ENCODE peak calls at places on chromosomes 5 and 9, in eight cellular contexts. G, U, X, K, Z, W, T and S are unnamed samples.

GRCh38 chr9:88773119-88773518 is 218.1 kb upstream of the S1PR3 start:
- DNase-seq in G (no peak), U (no peak), X (no peak), K (no peak), Z (no peak), W (no peak), T (no peak), S (no peak)

GRCh38 chr5:138664276-138664943 is 88.8 kb upstream of the CTNNA1 start:
- DNase-seq in G (no peak), U (peak; percentile 48), X (no peak), K (peak; percentile 28), Z (peak; percentile 69), W (no peak), T (no peak), S (no peak)

GRCh38 chr5:56440871-56441740 is 208.0 kb upstream of the ANKRD55 start:
- DNase-seq in G (no peak), U (peak; percentile 97), X (no peak), K (peak; percentile 29), Z (peak; percentile 76), W (no peak), T (no peak), S (no peak)

GRCh38 chr9:85522459-85523092 is 219.2 kb downstream of the AGTPBP1 start:
- DNase-seq in G (no peak), U (peak; percentile 67), X (peak; percentile 7), K (no peak), Z (peak; percentile 61), W (no peak), T (no peak), S (peak; percentile 56)

GRCh38 chr5:123670981-123671557 is 159.1 kb downstream of the CSNK1G3 start:
- DNase-seq in G (no peak), U (peak; percentile 65), X (peak; percentile 15), K (peak; percentile 31), Z (peak; percentile 51), W (peak; percentile 52), T (peak; percentile 64), S (peak; percentile 32)

GRCh38 chr5:146034127-146034526 is 71.2 kb downstream of the PLAC8L1 start:
- DNase-seq in G (no peak), U (no peak), X (no peak), K (no peak), Z (no peak), W (no peak), T (no peak), S (no peak)

GRCh38 chr5:101995585-101995984 is 300.5 kb downstream of the SLCO4C1 start:
- DNase-seq in G (no peak), U (no peak), X (no peak), K (peak; percentile 9), Z (no peak), W (no peak), T (peak; percentile 67), S (no peak)

GRCh38 chr5:176373100-176373818 is 8.0 kb downstream of the ARL10 start:
- DNase-seq in G (no peak), U (peak; percentile 14), X (no peak), K (no peak), Z (no peak), W (no peak), T (no peak), S (no peak)

GRCh38 chr5:26563979-26564378 is 474.4 kb downstream of the CDH9 start:
- DNase-seq in G (no peak), U (no peak), X (no peak), K (no peak), Z (no peak), W (no peak), T (no peak), S (no peak)

GRCh38 chr5:96768708-96769251 is 39.0 kb downstream of the ERAP1 start:
- DNase-seq in G (no peak), U (no peak), X (no peak), K (no peak), Z (no peak), W (no peak), T (no peak), S (no peak)

GRCh38 chr5:10902145-10902544 is 141.1 kb upstream of the DAP start:
- DNase-seq in G (no peak), U (no peak), X (no peak), K (no peak), Z (peak; percentile 55), W (no peak), T (no peak), S (no peak)

GRCh38 chr5:66655395-66656324 is 59.5 kb downstream of the MAST4 start:
- DNase-seq in G (no peak), U (peak; percentile 79), X (no peak), K (no peak), Z (peak; percentile 51), W (no peak), T (no peak), S (no peak)